ENCODE peak calls at places on chromosomes 4 and X, in five cellular contexts. P is GM23338, T is pancreas, A is kidney, F is spleen. D is an unnamed sample.

GRCh38 chrX:23525531-23525930 is 141.8 kb upstream of the PRDX4 start:
- DNase-seq in F (no peak), T (no peak), P (no peak), A (no peak), D (no peak)

GRCh38 chr4:84965558-84966381 is 720 bp downstream of the WDFY3 start:
- DNase-seq in P (peak), F (peak), T (peak), A (peak), D (peak)

GRCh38 chr4:2914220-2915126 is 48.7 kb downstream of the NOP14 start:
- DNase-seq in T (no peak), P (no peak), A (peak), F (no peak), D (no peak)

GRCh38 chrX:53831662-53832635 is 145.4 kb upstream of the HUWE1 start:
- DNase-seq in P (peak), T (no peak), F (no peak), A (no peak), D (peak)

GRCh38 chr4:138182838-138183426 is 59.2 kb downstream of the SLC7A11 start:
- DNase-seq in T (no peak), A (no peak), P (peak), F (no peak), D (peak)

GRCh38 chrX:129566081-129566480 is 26.0 kb downstream of the OCRL start:
- DNase-seq in F (no peak), P (no peak), T (no peak), A (no peak), D (no peak)

GRCh38 chr4:128769011-128769410 is 40.5 kb upstream of the JADE1 start:
- DNase-seq in A (no peak), P (no peak), F (no peak), T (no peak), D (no peak)

GRCh38 chr4:85491527-85491926 is 16.6 kb downstream of the ARHGAP24 start:
- DNase-seq in P (no peak), F (no peak), A (no peak), T (no peak), D (no peak)

GRCh38 chrX:46737462-46737861 is 21.5 kb downstream of the SLC9A7 start:
- DNase-seq in T (no peak), F (no peak), P (no peak), A (no peak), D (no peak)

GRCh38 chr4:45004847-45005565 is 278.6 kb upstream of the GNPDA2 start:
- DNase-seq in A (no peak), F (no peak), P (no peak), T (no peak), D (no peak)

GRCh38 chrX:57643698-57644097 is 36.4 kb downstream of the NLRP2B start:
- DNase-seq in P (no peak), A (no peak), F (no peak), T (no peak), D (no peak)

GRCh38 chrX:46184749-46185148 is 360.5 kb downstream of the ZNF674 start:
- DNase-seq in A (no peak), P (no peak), F (no peak), T (no peak), D (no peak)

GRCh38 chr4:8594097-8595038 is 1.8 kb downstream of the CPZ start:
- DNase-seq in A (peak), F (no peak), P (peak), T (peak), D (peak)

GRCh38 chrX:119687661-119688413 is 5.1 kb downstream of the SEPTIN6 start:
- DNase-seq in P (no peak), T (no peak), A (peak), F (no peak), D (no peak)

GRCh38 chr4:60216752-60217151 is 983.4 kb upstream of the ADGRL3 start:
- DNase-seq in T (no peak), P (no peak), A (no peak), F (no peak), D (no peak)

GRCh38 chr4:41160856-41161255 is 53.5 kb downstream of the APBB2 start:
- DNase-seq in A (no peak), P (no peak), F (no peak), T (no peak), D (no peak)

GRCh38 chr4:185344743-185345538 is 50.8 kb downstream of the LRP2BP start:
- DNase-seq in A (no peak), F (no peak), P (no peak), T (no peak), D (peak)

GRCh38 chr4:82194329-82194728 is 179.5 kb downstream of the HNRNPD start:
- DNase-seq in A (no peak), T (no peak), P (no peak), F (no peak), D (no peak)

GRCh38 chr4:82192153-82192552 is 181.6 kb downstream of the HNRNPD start:
- DNase-seq in F (no peak), T (no peak), A (no peak), P (no peak), D (no peak)
- TF ChIP-seq CTCF in F (no peak), T (no peak), A (no peak), P (no peak), D (no peak)

GRCh38 chrX:109481986-109482385 is at the start of gene GUCY2F:
- DNase-seq in A (no peak), T (no peak), F (no peak), P (no peak), D (no peak)

GRCh38 chrX:109489174-109489573 is 7.3 kb upstream of the GUCY2F start:
- DNase-seq in P (no peak), T (no peak), F (no peak), A (no peak), D (no peak)

GRCh38 chrX:109484886-109485285 is 3.0 kb upstream of the GUCY2F start:
- DNase-seq in P (no peak), A (no peak), T (no peak), F (no peak), D (no peak)

GRCh38 chrX:109487640-109488039 is 5.8 kb upstream of the GUCY2F start:
- DNase-seq in F (no peak), T (no peak), P (peak), A (no peak), D (no peak)

DNA sequence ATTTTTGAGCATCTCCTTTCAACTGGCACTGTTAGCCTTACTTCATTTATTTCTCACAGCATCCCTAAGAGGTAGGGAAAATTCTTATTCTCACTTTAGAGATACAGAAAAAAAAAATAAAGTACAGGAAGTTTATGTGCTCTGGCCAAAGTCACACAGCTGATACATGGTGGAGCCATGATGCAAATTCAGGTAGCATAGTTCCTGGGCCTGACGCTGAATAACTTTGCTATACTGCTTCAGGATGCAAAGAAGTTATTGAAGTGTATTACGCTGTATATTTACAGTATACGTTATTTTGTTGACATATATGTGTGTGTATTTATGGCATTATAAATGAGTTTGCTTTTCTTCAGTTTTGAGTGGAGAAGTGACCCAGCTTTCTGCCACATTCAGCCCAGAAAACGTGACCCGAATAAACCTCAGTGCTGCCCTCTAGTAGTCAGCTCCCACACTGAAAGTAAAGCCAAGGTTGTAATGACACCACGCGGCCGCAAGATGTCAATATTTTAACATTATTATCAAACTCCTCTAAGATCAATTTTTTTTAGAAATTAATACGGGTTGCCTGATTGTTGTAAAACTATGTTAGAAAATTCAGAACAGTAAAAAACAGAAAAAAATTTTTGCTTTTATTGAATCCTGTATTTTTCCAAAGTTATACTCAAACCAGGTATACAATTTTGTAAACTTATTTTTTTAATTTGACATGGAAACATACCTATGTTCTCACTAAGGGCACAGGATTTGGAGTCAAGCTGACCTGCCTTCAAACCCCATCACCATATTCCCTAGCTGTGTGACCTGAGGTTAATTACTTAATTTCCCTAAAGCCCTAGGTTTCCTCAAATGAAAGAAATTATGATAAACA is 3.8 kb upstream of the GUCY2F start:
- DNase-seq in T (peak), F (peak), A (no peak), P (peak), D (peak)
- TF ChIP-seq CTCF in T (peak), F (peak), A (peak), P (peak), D (peak)

GRCh38 chrX:47958943-47959342 is 44.8 kb downstream of the ZNF182 start:
- DNase-seq in T (no peak), P (peak), A (no peak), F (no peak), D (no peak)
- TF ChIP-seq CTCF in T (no peak), P (peak), A (no peak), F (peak), D (no peak)

DNA sequence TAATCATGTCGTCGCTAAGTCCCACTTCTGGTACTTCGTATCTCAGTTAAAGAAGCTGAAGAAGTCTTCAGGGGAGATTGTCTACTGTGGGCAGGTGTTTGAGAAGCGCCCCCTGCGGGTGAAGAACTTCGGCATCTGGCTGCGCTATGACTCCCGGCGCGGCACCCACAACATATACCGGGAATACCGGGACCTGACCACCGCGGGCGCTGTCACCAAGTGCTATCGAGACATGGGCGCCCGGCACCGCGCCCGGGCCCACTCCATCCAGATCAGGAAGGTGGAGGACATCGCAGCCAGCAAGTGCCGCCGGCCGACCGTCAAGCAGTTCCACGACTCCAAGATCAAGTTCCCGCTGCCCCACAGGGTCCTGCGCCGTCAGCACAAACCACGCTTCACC is 11.3 kb downstream of the PNCK start:
- DNase-seq in A (peak), F (peak), P (peak), T (peak), D (peak)
- TF ChIP-seq CTCF in A (peak), F (peak), P (peak), T (no peak), D (peak)

GRCh38 chr4:154124539-154125255 is 335.8 kb upstream of the SFRP2 start:
- DNase-seq in A (no peak), T (no peak), P (no peak), F (no peak), D (no peak)

GRCh38 chr4:154123897-154124296 is 335.0 kb upstream of the SFRP2 start:
- DNase-seq in F (no peak), T (no peak), A (no peak), P (no peak), D (no peak)

GRCh38 chr4:154120690-154121089 is 331.8 kb upstream of the SFRP2 start:
- DNase-seq in P (no peak), F (no peak), A (no peak), T (no peak), D (no peak)

GRCh38 chr4:154120277-154120676 is 331.4 kb upstream of the SFRP2 start:
- DNase-seq in T (no peak), A (no peak), P (no peak), F (no peak), D (no peak)

DNA sequence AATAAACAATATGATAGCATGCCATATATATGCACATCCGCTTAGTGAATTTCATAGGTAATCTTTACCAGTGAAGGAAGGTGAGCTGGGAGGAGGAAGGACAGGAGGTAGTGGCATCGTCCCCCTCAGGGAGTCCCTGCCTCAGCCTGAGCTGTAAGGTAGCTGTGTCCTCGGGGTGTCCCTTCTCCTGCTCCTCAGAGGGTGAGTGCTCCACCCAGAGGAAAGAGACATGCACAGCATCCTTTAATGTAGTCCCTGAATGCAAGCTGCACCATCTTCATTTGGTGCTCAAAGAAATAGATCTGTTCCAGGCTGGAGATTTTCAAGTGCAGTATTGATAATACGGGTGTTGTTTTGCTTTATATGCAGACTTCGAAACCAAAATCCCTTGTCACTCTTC is 330.4 kb upstream of the SFRP2 start:
- DNase-seq in F (no peak), T (no peak), A (no peak), P (peak), D (no peak)
- TF ChIP-seq CTCF in F (no peak), T (no peak), A (no peak), P (peak), D (no peak)